ENCODE peak calls at places on chromosomes 7 and 10, in four cellular contexts. D, O, J and S are unnamed samples.

GRCh38 chr7:30596043-30596641 is 1.5 kb downstream of the GARS1 start:
- DNase-seq in D (no peak), O (no peak), J (peak), S (no peak)

GRCh38 chr7:136353287-136353686 is 376.1 kb upstream of the MTPN start:
- DNase-seq in D (no peak), O (no peak), J (no peak), S (no peak)

GRCh38 chr10:77350711-77351119 is 286.9 kb downstream of the KCNMA1 start:
- DNase-seq in D (no peak), O (peak), J (peak), S (no peak)

GRCh38 chr7:117338020-117338419 is 15.2 kb upstream of the WNT2 start:
- DNase-seq in D (no peak), O (no peak), J (no peak), S (no peak)

GRCh38 chr10:110389250-110389649 is 84.5 kb upstream of the SMNDC1 start:
- DNase-seq in D (no peak), O (no peak), J (no peak), S (no peak)

GRCh38 chr10:119104653-119105024 is 726 bp downstream of the DENND10 start:
- DNase-seq in D (no peak), O (no peak), J (peak), S (no peak)

GRCh38 chr10:93481931-93482834 is at the start of gene MYOF:
- DNase-seq in D (no peak), O (peak), J (peak), S (no peak)

GRCh38 chr7:157973971-157974677 is 613.5 kb downstream of the PTPRN2 start:
- DNase-seq in D (no peak), O (no peak), J (no peak), S (no peak)

GRCh38 chr10:90847436-90847835 is 10.4 kb downstream of the HTR7 start:
- DNase-seq in D (no peak), O (no peak), J (peak), S (no peak)

GRCh38 chr10:124348801-124349200 is 69.9 kb downstream of the OAT start:
- DNase-seq in D (no peak), O (no peak), J (no peak), S (no peak)

GRCh38 chr10:46284286-46285229 is 2.2 kb upstream of the ANTXRL start:
- DNase-seq in D (peak), O (no peak), J (peak), S (peak)

GRCh38 chr10:33337335-33337854 is 2.9 kb upstream of the NRP1 start:
- DNase-seq in D (no peak), O (no peak), J (peak), S (no peak)

GRCh38 chr10:51000164-51000563 is 74.1 kb upstream of the PRKG1 start:
- DNase-seq in D (no peak), O (peak), J (peak), S (no peak)

GRCh38 chr10:132539894-132540293 is 2.3 kb downstream of the INPP5A start:
- DNase-seq in D (no peak), O (no peak), J (peak), S (no peak)

GRCh38 chr7:116797611-116798010 is 64.8 kb upstream of the CAPZA2 start:
- DNase-seq in D (no peak), O (no peak), J (peak), S (no peak)

GRCh38 chr7:145212050-145212449 is 376.2 kb upstream of the TPK1 start:
- DNase-seq in D (no peak), O (no peak), J (no peak), S (peak)

GRCh38 chr7:125746510-125746909 is 816.9 kb upstream of the POT1 start:
- DNase-seq in D (no peak), O (no peak), J (no peak), S (no peak)

GRCh38 chr7:47664650-47665049 is 82.7 kb upstream of the TNS3 start:
- DNase-seq in D (no peak), O (no peak), J (no peak), S (no peak)

GRCh38 chr7:96084880-96085551 is 236.9 kb downstream of the SLC25A13 start:
- DNase-seq in D (no peak), O (peak), J (peak), S (no peak)

GRCh38 chr10:129784286-129784685 is 179.8 kb downstream of the EBF3 start:
- DNase-seq in D (no peak), O (no peak), J (no peak), S (no peak)

GRCh38 chr10:86179961-86180360 is 186.6 kb downstream of the GRID1 start:
- DNase-seq in D (no peak), O (no peak), J (no peak), S (no peak)

GRCh38 chr10:14244801-14245211 is 85.9 kb downstream of the FRMD4A start:
- DNase-seq in D (no peak), O (no peak), J (peak), S (no peak)

GRCh38 chr10:515674-516073 is 173.8 kb downstream of the DIP2C start:
- DNase-seq in D (no peak), O (no peak), J (no peak), S (no peak)

GRCh38 chr10:8473205-8473604 is 418.7 kb downstream of the GATA3 start:
- DNase-seq in D (no peak), O (no peak), J (peak), S (no peak)

GRCh38 chr7:22052221-22052639 is 106.5 kb upstream of the CDCA7L start:
- DNase-seq in D (no peak), O (no peak), J (peak), S (no peak)

GRCh38 chr7:121406866-121407439 is 10.8 kb upstream of the FAM3C start:
- DNase-seq in D (no peak), O (no peak), J (no peak), S (no peak)

GRCh38 chr7:77409739-77410545 is 6.2 kb downstream of the GSAP start:
- DNase-seq in D (no peak), O (peak), J (peak), S (no peak)

GRCh38 chr7:55474944-55475911 is 97.1 kb downstream of the VOPP1 start:
- DNase-seq in D (peak), O (no peak), J (no peak), S (no peak)

GRCh38 chr10:24039897-24040296 is 169.0 kb upstream of the KIAA1217 start:
- DNase-seq in D (no peak), O (no peak), J (no peak), S (no peak)

GRCh38 chr10:14481752-14482151 is 151.0 kb upstream of the FRMD4A start:
- DNase-seq in D (no peak), O (no peak), J (peak), S (no peak)

GRCh38 chr7:115662676-115663075 is 367.9 kb downstream of the TFEC start:
- DNase-seq in D (no peak), O (no peak), J (no peak), S (no peak)

GRCh38 chr10:122189185-122189584 is 81.9 kb upstream of the BTBD16 start:
- DNase-seq in D (no peak), O (no peak), J (no peak), S (no peak)

GRCh38 chr10:11204355-11204879 is 186.7 kb downstream of the CELF2 start:
- DNase-seq in D (no peak), O (no peak), J (no peak), S (no peak)

GRCh38 chr7:83614112-83614511 is 34.8 kb downstream of the SEMA3E start:
- DNase-seq in D (no peak), O (no peak), J (peak), S (no peak)

GRCh38 chr10:81679291-81679690 is 195.7 kb upstream of the NRG3 start:
- DNase-seq in D (no peak), O (no peak), J (no peak), S (no peak)

GRCh38 chr10:113030453-113030852 is 80.4 kb downstream of the TCF7L2 start:
- DNase-seq in D (no peak), O (no peak), J (peak), S (no peak)

GRCh38 chr10:44478040-44478439 is 93.1 kb upstream of the CXCL12 start:
- DNase-seq in D (no peak), O (no peak), J (peak), S (no peak)

GRCh38 chr10:95428702-95429101 is 132.5 kb downstream of the SORBS1 start:
- DNase-seq in D (no peak), O (no peak), J (no peak), S (no peak)
- H3K27ac ChIP-seq in D (no peak), O (no peak), J (no peak), S (no peak)

GRCh38 chr10:117441812-117442443 is 66.7 kb upstream of the PDZD8 start:
- DNase-seq in D (no peak), O (no peak), J (peak), S (no peak)

GRCh38 chr10:117442521-117442920 is 67.3 kb upstream of the PDZD8 start:
- DNase-seq in D (no peak), O (no peak), J (peak), S (no peak)

GRCh38 chr10:117444497-117445040 is 69.3 kb upstream of the PDZD8 start:
- DNase-seq in D (no peak), O (no peak), J (no peak), S (no peak)

GRCh38 chr10:117443677-117444022 is 68.4 kb upstream of the PDZD8 start:
- DNase-seq in D (no peak), O (no peak), J (no peak), S (no peak)

DNA sequence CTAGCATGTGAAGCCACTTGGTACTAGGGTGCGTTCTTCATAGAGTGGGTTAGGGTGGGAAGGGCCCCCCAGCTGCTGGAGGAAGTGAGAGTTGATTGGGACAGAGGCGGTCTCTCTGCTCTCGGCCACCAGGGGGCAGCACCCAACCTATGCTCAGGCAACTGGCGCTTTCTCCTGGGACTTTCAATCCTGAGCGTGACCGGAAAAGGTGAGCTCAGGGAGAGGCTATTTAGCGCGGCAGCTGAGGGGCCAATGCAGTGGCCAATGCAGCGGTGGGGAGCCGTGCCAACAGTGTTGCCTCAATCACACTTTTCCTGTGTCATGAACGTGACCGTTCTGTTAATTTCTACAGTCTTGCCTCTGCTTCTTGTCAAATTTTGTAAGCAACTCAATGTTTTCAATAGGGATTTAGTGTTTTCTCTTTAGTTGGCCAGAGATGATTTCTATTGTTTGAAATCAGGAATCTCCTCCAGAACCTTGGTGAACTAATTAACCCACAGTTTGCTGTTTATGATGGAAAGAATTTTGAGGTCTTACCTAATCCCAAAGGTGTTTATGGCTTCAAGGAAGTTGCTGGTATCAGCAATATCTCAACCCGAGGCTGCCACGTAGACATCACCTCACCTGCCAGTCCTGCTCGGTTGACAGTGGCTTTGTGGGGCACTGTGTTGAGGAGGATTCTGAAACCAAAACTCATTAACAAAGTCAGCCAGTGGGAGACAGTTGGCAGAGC is 67.9 kb upstream of the PDZD8 start:
- DNase-seq in D (peak), O (no peak), J (peak), S (peak)
- H3K27ac ChIP-seq in D (no peak), O (no peak), J (no peak), S (no peak)

DNA sequence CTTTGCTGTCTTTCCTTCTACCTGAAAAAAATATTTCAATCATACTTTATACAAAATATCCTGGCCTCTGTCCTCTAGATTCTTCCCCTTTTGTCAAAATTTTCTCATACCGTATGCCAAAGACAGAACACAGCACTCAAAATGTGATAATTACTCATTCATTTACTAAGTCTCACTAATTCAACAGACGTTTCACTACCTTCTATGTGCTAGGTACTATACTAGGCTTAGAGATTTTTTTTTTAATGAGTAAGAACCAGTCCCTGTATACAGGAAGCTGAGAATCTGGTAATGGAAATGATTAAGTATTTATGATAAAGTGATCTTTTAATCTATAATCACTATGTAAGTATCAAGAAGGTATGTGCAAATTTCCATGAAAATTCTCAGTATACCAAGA is 128.0 kb downstream of the ELAPOR2 start:
- DNase-seq in D (no peak), O (no peak), J (no peak), S (no peak)
- H3K27ac ChIP-seq in D (no peak), O (no peak), J (no peak), S (no peak)

DNA sequence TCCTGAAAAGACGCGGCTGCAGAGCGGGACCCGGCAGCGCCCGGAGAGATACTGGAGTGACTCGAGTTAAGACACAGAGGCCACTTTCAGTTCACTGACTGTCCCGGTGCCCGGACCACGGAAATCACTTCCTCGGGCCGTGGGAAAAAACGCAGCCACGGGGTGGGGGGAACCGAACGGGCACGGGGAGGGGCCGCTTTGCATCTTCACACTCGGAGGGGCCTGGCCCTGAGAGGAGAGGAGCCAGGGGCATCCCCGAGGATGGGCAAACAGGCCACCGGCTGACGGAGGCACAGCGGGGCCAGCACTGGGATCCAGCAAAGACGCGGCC is 85.5 kb downstream of the FOXL3 start:
- DNase-seq in D (no peak), O (no peak), J (no peak), S (no peak)
- H3K27ac ChIP-seq in D (no peak), O (no peak), J (no peak), S (no peak)